ENCODE peak calls at places on chromosomes 3 and 15, in eight cellular contexts. N is stimulated activated CD4-positive, alpha-beta T cell treated with anti-CD3 and anti-CD28 coated beads, Interleukin-4, amount 100 ng/mL, for 48 hours; H is Daoy; M is Peyer's patch; P is epithelial cell of prostate; X is thyroid gland; B is fibroblast of lung; L is neural crest cell. V is an unnamed sample.

GRCh38 chr3:48984648-48985047 is 5.4 kb upstream of the P4HTM start:
- DNase-seq in X (no peak), P (no peak), L (no peak), N (no peak), H (no peak), M (no peak), B (no peak), V (no peak)

GRCh38 chr3:72154391-72155300 is 369.7 kb upstream of the PROK2 start:
- DNase-seq in M (no peak), X (no peak), L (no peak), N (no peak), P (no peak), B (peak), H (no peak), V (no peak)

GRCh38 chr3:44048196-44048924 is 193.3 kb upstream of the TOPAZ1 start:
- DNase-seq in P (no peak), B (no peak), X (peak), H (no peak), L (no peak), N (no peak), M (no peak), V (no peak)

GRCh38 chr15:50906954-50907865 is 1.3 kb upstream of the AP4E1 start:
- DNase-seq in N (peak), X (no peak), L (no peak), B (no peak), M (no peak), P (no peak), H (peak), V (peak)

GRCh38 chr15:95175914-95176658 is 944.7 kb downstream of the MCTP2 start:
- DNase-seq in H (no peak), N (no peak), M (no peak), P (no peak), L (no peak), X (no peak), B (peak), V (no peak)

GRCh38 chr15:64112077-64112772 is 16.4 kb downstream of the SNX1 start:
- DNase-seq in B (peak), H (no peak), X (no peak), N (no peak), L (no peak), M (no peak), P (no peak), V (no peak)

GRCh38 chr3:193010191-193010590 is 92.5 kb upstream of the MB21D2 start:
- DNase-seq in L (no peak), M (no peak), P (no peak), H (no peak), N (no peak), B (no peak), X (no peak), V (no peak)

GRCh38 chr3:183775781-183776180 is 49.6 kb downstream of the MAP6D1 start:
- DNase-seq in H (no peak), B (no peak), N (no peak), L (no peak), X (no peak), M (peak), P (no peak), V (no peak)

GRCh38 chr3:181700168-181701087 is 11.3 kb upstream of the SOX2 start:
- DNase-seq in M (no peak), H (peak), N (peak), X (peak), P (no peak), B (peak), L (peak), V (peak)

GRCh38 chr3:13348671-13349396 is 71.3 kb downstream of the NUP210 start:
- DNase-seq in M (no peak), P (no peak), L (no peak), B (no peak), X (no peak), N (no peak), H (no peak), V (no peak)

GRCh38 chr3:145070795-145071194 is 1090.2 kb downstream of the PLOD2 start:
- DNase-seq in M (no peak), L (no peak), B (no peak), P (no peak), N (no peak), H (no peak), X (no peak), V (no peak)

GRCh38 chr3:169138849-169139416 is 524.6 kb downstream of the MECOM start:
- DNase-seq in B (no peak), H (no peak), L (no peak), N (no peak), X (no peak), P (no peak), M (no peak), V (peak)

GRCh38 chr3:56783644-56784451 is 17.9 kb downstream of the ARHGEF3 start:
- DNase-seq in P (peak), N (no peak), X (peak), B (peak), L (no peak), M (no peak), H (no peak), V (no peak)

GRCh38 chr3:9185701-9186100 is 63.7 kb downstream of the SRGAP3 start:
- DNase-seq in M (no peak), H (no peak), P (no peak), L (no peak), B (no peak), N (no peak), X (peak), V (no peak)

V was measured in HAP-1.